ENCODE peak calls at places on chromosomes 3 and 15, in four cellular contexts. B is IMR-90, Y is PC-3, I is HCT116. M is an unnamed sample.

GRCh38 chr15:99631256-99631655 is 65.5 kb downstream of the MEF2A start:
- DNase-seq in I (no peak), B (no peak), Y (no peak), M (peak; percentile 75)

GRCh38 chr3:15601399-15602145 is at the start of the genes BTD and HACL1:
- DNase-seq in Y (peak; percentile 99), B (peak; percentile 99), I (peak; percentile 98), M (peak; percentile 100)

GRCh38 chr3:12073106-12073505 is 68.9 kb downstream of the SYN2 start:
- DNase-seq in Y (no peak), I (no peak), B (no peak), M (no peak)

GRCh38 chr15:94100814-94101213 is 130.5 kb upstream of the MCTP2 start:
- DNase-seq in B (no peak), I (no peak), Y (no peak), M (no peak)

GRCh38 chr15:95590533-95591044 is 739.9 kb upstream of the NR2F2 start:
- DNase-seq in Y (no peak), B (no peak), I (no peak), M (no peak)

GRCh38 chr3:7346364-7346763 is 485.4 kb downstream of the GRM7 start:
- DNase-seq in B (no peak), Y (no peak), I (no peak), M (no peak)

GRCh38 chr3:135878501-135878900 is 87.0 kb upstream of the PPP2R3A start:
- DNase-seq in Y (peak; percentile 54), I (no peak), B (no peak), M (no peak)

GRCh38 chr15:56207711-56208110 is 36.0 kb downstream of the RFX7 start:
- DNase-seq in I (no peak), B (no peak), Y (no peak), M (no peak)

GRCh38 chr15:99508807-99509311 is 56.9 kb upstream of the MEF2A start:
- DNase-seq in Y (peak; percentile 14), B (no peak), I (no peak), M (peak; percentile 67)

GRCh38 chr3:118544458-118544857 is 490.2 kb downstream of the IGSF11 start:
- DNase-seq in B (no peak), Y (peak; percentile 48), I (peak; percentile 38), M (no peak)

GRCh38 chr3:187076297-187076696 is 63.0 kb downstream of the RPL39L start:
- DNase-seq in Y (no peak), I (no peak), B (no peak), M (no peak)

GRCh38 chr15:33839540-33839939 is 128.8 kb upstream of the CHRM5 start:
- DNase-seq in B (no peak), Y (no peak), I (no peak), M (no peak)

GRCh38 chr3:38984731-38985130 is 67.0 kb downstream of the SCN11A start:
- DNase-seq in Y (no peak), I (no peak), B (peak; percentile 57), M (no peak)

GRCh38 chr3:61250784-61251173 is 473 bp downstream of the FHIT start:
- DNase-seq in B (no peak), I (peak; percentile 34), Y (peak; percentile 43), M (no peak)

GRCh38 chr15:96889734-96890480 is 559.4 kb downstream of the NR2F2 start:
- DNase-seq in B (no peak), Y (no peak), I (no peak), M (no peak)

GRCh38 chr15:43213466-43213865 is 7.4 kb downstream of the EPB42 start:
- DNase-seq in B (no peak), Y (no peak), I (no peak), M (no peak)

GRCh38 chr3:20575153-20575552 is 389.1 kb upstream of the SGO1 start:
- DNase-seq in I (no peak), B (peak; percentile 78), Y (peak; percentile 13), M (no peak)

GRCh38 chr3:86382556-86382955 is 608.4 kb downstream of the VGLL3 start:
- DNase-seq in Y (no peak), I (no peak), B (no peak), M (no peak)

GRCh38 chr3:188978772-188979171 is 193.0 kb upstream of the TPRG1 start:
- DNase-seq in I (no peak), Y (peak; percentile 81), B (peak; percentile 78), M (no peak)

GRCh38 chr15:50210462-50211264 is 28.7 kb downstream of the SLC27A2 start:
- DNase-seq in I (no peak), B (no peak), Y (peak; percentile 65), M (no peak)

GRCh38 chr15:66743703-66744536 is 41.9 kb downstream of the SMAD6 start:
- DNase-seq in I (no peak), B (no peak), Y (peak; percentile 78), M (no peak)

GRCh38 chr3:69855436-69856162 is 116.3 kb downstream of the MITF start:
- DNase-seq in I (no peak), Y (peak; percentile 31), B (peak; percentile 64), M (peak; percentile 43)

GRCh38 chr3:151217208-151217607 is 14.2 kb upstream of the GPR171 start:
- DNase-seq in I (no peak), B (no peak), Y (no peak), M (no peak)

GRCh38 chr15:66071621-66072295 is 181.8 kb downstream of the MEGF11 start:
- DNase-seq in Y (no peak), B (no peak), I (no peak), M (peak; percentile 64)

GRCh38 chr3:49018707-49019006 is 277 bp upstream of the DALRD3 start:
- DNase-seq in B (no peak), I (no peak), Y (peak; percentile 27), M (no peak)

GRCh38 chr15:57505949-57506391 is 85.7 kb upstream of the MYZAP start:
- DNase-seq in Y (peak; percentile 95), B (no peak), I (no peak), M (no peak)

DNA sequence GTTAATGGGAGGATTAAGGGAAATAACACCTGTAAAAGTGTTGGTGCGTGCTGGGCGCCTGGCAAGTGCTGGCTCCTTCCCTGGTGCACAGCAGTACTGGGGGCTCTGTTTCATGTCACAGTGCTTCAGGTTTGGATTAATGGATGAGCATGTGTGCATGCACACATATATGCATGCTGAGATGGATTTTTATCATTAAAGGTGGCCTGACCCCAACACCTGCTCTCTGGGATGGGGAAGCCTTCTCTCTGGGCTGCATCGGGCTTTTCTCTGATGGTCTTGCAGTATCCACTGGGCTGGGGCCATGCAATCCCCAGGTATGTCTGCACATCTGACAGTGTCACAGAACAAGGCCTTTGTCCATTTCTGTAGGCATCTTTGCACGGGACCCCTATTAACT is 127.5 kb upstream of the PLXNA1 start:
- DNase-seq in I (no peak), B (no peak), Y (no peak), M (no peak)
- H2AFZ ChIP-seq in I (no peak overlapping the region), B (no peak overlapping the region), Y (no peak overlapping the region), M (no peak overlapping the region)

GRCh38 chr3:141529256-141530132 is 42.7 kb downstream of the RASA2 start:
- DNase-seq in B (no peak), Y (no peak), I (no peak), M (no peak)

GRCh38 chr3:141532609-141533008 is 45.8 kb downstream of the RASA2 start:
- DNase-seq in Y (no peak), I (no peak), B (no peak), M (no peak)

GRCh38 chr3:141528837-141529236 is 42.0 kb downstream of the RASA2 start:
- DNase-seq in B (no peak), Y (no peak), I (no peak), M (peak; percentile 50)

GRCh38 chr3:141526709-141527108 is 39.9 kb downstream of the RASA2 start:
- DNase-seq in B (no peak), I (no peak), Y (peak; percentile 12), M (no peak)

DNA sequence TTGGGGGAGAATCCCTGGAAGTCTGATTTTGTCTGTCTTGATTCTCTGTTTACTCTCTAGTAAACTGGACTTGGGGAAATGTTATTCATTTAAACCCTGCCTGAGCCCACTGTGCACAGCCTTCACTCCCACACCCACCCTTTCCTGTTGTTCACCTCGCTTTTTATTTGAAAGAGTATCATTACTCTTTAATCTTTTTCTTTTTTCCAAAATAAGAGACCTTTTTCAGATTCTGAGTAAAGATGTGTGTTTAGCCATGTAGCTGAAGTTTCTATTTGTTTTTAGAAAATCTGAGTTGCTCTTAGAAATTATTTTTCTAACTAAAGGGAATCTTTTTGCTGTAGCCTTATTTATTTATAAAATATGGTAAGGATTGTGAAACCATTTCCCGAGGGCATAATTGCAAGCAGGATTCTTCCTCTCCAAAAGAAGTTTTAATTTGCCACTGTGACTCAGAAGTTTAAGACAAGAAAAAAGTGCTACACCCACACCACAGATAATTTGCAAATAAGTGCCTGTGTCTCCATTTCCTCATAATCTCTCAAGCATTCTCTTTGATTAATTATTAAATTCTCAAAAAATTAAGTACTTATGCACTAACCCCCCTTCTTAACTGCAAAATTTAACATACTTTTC is 43.4 kb downstream of the RASA2 start:
- DNase-seq in I (no peak), B (peak; percentile 81), Y (peak; percentile 9), M (no peak)
- H2AFZ ChIP-seq in I (no peak overlapping the region), B (no peak overlapping the region), Y (no peak overlapping the region), M (no peak overlapping the region)

DNA sequence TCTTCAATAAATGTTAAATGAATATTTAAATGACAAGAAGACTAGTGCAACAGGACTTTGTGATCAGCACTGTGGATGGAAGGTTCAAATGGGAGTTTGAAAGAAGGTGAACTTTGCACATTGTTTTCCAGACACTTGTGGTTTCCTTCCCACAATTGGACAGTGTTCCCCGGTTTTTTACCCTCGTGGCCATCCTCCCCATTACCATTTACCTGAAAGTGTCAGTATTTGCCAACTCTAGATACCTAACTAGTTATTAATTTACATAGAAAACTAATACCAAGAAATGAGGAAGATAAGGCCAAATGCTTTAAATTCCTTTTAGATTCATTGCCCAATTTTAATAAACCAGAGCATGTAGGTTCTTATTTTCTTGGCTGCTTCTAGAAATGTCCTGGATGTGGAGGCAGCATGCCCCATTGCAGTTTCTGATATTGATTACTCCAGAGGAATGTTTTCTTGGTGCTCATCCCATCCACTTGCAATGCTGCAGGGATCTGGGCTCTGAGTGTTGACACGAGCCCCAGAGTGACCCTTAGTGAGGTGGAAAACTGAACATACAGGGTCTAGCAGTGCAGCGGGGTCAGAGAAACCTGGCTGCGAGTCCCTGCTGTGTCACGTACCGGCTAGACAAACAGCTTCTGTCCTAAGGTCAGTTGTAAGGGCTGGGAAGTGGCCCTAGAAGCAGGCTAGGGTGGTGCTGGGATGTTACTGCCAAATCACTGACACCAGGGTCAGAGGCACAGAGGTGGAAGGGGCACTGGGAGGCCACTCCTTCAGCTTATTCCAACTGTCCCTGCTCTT is 23.5 kb downstream of the LSM3 start:
- DNase-seq in Y (no peak), B (no peak), I (no peak), M (no peak)
- H2AFZ ChIP-seq in Y (no peak overlapping the region), B (no peak overlapping the region), I (no peak overlapping the region), M (no peak overlapping the region)

GRCh38 chr3:52004158-52004787 is 8.6 kb upstream of the RPL29 start:
- DNase-seq in B (peak; percentile 48), Y (no peak), I (no peak), M (peak; percentile 78)

GRCh38 chr3:52006820-52007133 is 11.1 kb upstream of the RPL29 start:
- DNase-seq in Y (no peak), I (no peak), B (no peak), M (no peak)

GRCh38 chr3:52004906-52005395 is 9.3 kb upstream of the RPL29 start:
- DNase-seq in Y (no peak), B (no peak), I (no peak), M (no peak)

GRCh38 chr3:52006017-52006819 is 10.5 kb upstream of the RPL29 start:
- DNase-seq in I (no peak), B (no peak), Y (no peak), M (no peak)

GRCh38 chr3:52005571-52005986 is 9.9 kb upstream of the RPL29 start:
- DNase-seq in Y (no peak), B (peak; percentile 82), I (no peak), M (no peak)
- H2AFZ ChIP-seq in Y (no peak overlapping the region), B (peak overlapping the region; percentile 91), I (no peak overlapping the region), M (no peak overlapping the region)

GRCh38 chr3:125437631-125438435 is 62.7 kb upstream of the ZNF148 start:
- DNase-seq in B (peak; percentile 39), I (peak; percentile 29), Y (peak; percentile 61), M (peak; percentile 80)
- H2AFZ ChIP-seq in B (no peak overlapping the region), I (peak overlapping the region; percentile 3), Y (no peak overlapping the region), M (peak overlapping the region; percentile 3)

GRCh38 chr3:177787279-177788041 is 590.2 kb upstream of the TBL1XR1 start:
- DNase-seq in I (no peak), Y (no peak), B (no peak), M (no peak)
- H2AFZ ChIP-seq in I (no peak overlapping the region), Y (no peak overlapping the region), B (no peak overlapping the region), M (no peak overlapping the region)